ENCODE peak calls at places on chromosome 7, in nine cellular contexts. N is right lobe of liver; V is CD4-positive, alpha-beta memory T cell; R is CD8-positive, alpha-beta memory T cell; G is gastrocnemius medialis; J is AG04450; X is thoracic aorta; I is stomach; F is PC-9. L is an unnamed sample. For H3K27me3 and H3K9me3, the result is how much of the 10 kb centered on the place peaks cover.

GRCh38 chr7:21550821-21551531 is 8.1 kb downstream of the DNAH11 start:
- DNase-seq in N (no peak), V (no peak), R (no peak), G (no peak), J (no peak), X (no peak), I (no peak), F (peak), L (no peak)

GRCh38 chr7:22728416-22729029 is 1.5 kb downstream of the IL6 start:
- DNase-seq in N (no peak), V (peak), R (no peak), G (no peak), J (no peak), X (no peak), I (no peak), F (peak), L (no peak)

GRCh38 chr7:82319674-82320118 is 123.9 kb downstream of the CACNA2D1 start:
- DNase-seq in N (peak), V (no peak), R (no peak), G (peak), J (peak), X (peak), I (peak), F (no peak), L (no peak)

GRCh38 chr7:7595451-7595850 is 28.8 kb downstream of the MIOS start:
- DNase-seq in N (no peak), V (peak), R (no peak), G (no peak), J (no peak), X (no peak), I (no peak), F (no peak), L (no peak)

GRCh38 chr7:155676052-155676451 is 31.6 kb downstream of the RBM33 start:
- DNase-seq in N (no peak), V (no peak), R (no peak), G (no peak), J (no peak), X (no peak), I (no peak), F (no peak), L (no peak)

GRCh38 chr7:101944611-101945010 is 127.2 kb downstream of the CUX1 start:
- DNase-seq in N (no peak), V (no peak), R (no peak), G (no peak), J (no peak), X (no peak), I (no peak), F (no peak), L (no peak)

GRCh38 chr7:101162551-101163280 is 2.7 kb downstream of the VGF start:
- DNase-seq in N (no peak), V (no peak), R (no peak), G (no peak), J (no peak), X (no peak), I (no peak), F (peak), L (no peak)

GRCh38 chr7:82699773-82700186 is 256.2 kb upstream of the CACNA2D1 start:
- DNase-seq in N (no peak), V (no peak), R (no peak), G (no peak), J (no peak), X (no peak), I (peak), F (peak), L (no peak)

GRCh38 chr7:102433319-102434038 is at the start of gene ORAI2:
- DNase-seq in N (peak), V (peak), R (peak), G (peak), J (no peak), X (no peak), I (peak), F (no peak), L (peak)

GRCh38 chr7:88262562-88262961 is 42.7 kb upstream of the SRI start:
- DNase-seq in N (no peak), V (no peak), R (no peak), G (no peak), J (no peak), X (no peak), I (no peak), F (no peak), L (no peak)

GRCh38 chr7:99843808-99844207 is 16.0 kb downstream of the CYP3A43 start:
- DNase-seq in N (no peak), V (no peak), R (no peak), G (no peak), J (no peak), X (no peak), I (no peak), F (no peak), L (no peak)

GRCh38 chr7:155808551-155809331 is 3.5 kb downstream of the SHH start:
- DNase-seq in N (peak), V (no peak), R (no peak), G (no peak), J (no peak), X (no peak), I (peak), F (no peak), L (no peak)

GRCh38 chr7:69399038-69399800 is 199.1 kb upstream of the AUTS2 start:
- DNase-seq in N (no peak), V (no peak), R (no peak), G (peak), J (no peak), X (no peak), I (no peak), F (no peak), L (no peak)

GRCh38 chr7:99312316-99313203 is 13.1 kb upstream of the ARPC1A start:
- DNase-seq in N (peak), V (peak), R (peak), G (peak), J (peak), X (peak), I (peak), F (peak), L (peak)

GRCh38 chr7:114087674-114088539 is 169.1 kb upstream of the PPP1R3A start:
- DNase-seq in N (peak), V (no peak), R (no peak), G (peak), J (no peak), X (no peak), I (no peak), F (no peak), L (no peak)

GRCh38 chr7:29622335-29623265 is 59.0 kb downstream of the PRR15 start:
- DNase-seq in N (no peak), V (no peak), R (no peak), G (no peak), J (peak), X (no peak), I (no peak), F (peak), L (no peak)

GRCh38 chr7:141221007-141221612 is 147.2 kb downstream of the TMEM178B start:
- DNase-seq in N (no peak), V (no peak), R (no peak), G (no peak), J (no peak), X (no peak), I (no peak), F (no peak), L (no peak)

GRCh38 chr7:107555893-107556292 is 7.8 kb downstream of the COG5 start:
- DNase-seq in N (no peak), V (no peak), R (no peak), G (no peak), J (no peak), X (no peak), I (no peak), F (no peak), L (no peak)

GRCh38 chr7:107591410-107591809 is 11.4 kb downstream of the BCAP29 start:
- DNase-seq in N (no peak), V (no peak), R (no peak), G (no peak), J (no peak), X (no peak), I (no peak), F (no peak), L (no peak)

GRCh38 chr7:144090667-144091066 is 4.6 kb downstream of the OR2A12 start:
- DNase-seq in N (no peak), V (no peak), R (no peak), G (no peak), J (no peak), X (no peak), I (no peak), F (no peak), L (no peak)

GRCh38 chr7:150595361-150595760 is 28.2 kb downstream of the GIMAP4 start:
- DNase-seq in N (no peak), V (no peak), R (no peak), G (no peak), J (no peak), X (no peak), I (no peak), F (no peak), L (no peak)

GRCh38 chr7:150949971-150950491 is 28.1 kb downstream of the KCNH2 start:
- DNase-seq in N (no peak), V (no peak), R (no peak), G (no peak), J (no peak), X (no peak), I (no peak), F (no peak), L (no peak)

GRCh38 chr7:104621332-104621731 is 292.9 kb downstream of the LHFPL3 start:
- DNase-seq in N (no peak), V (no peak), R (no peak), G (no peak), J (no peak), X (no peak), I (no peak), F (no peak), L (no peak)

GRCh38 chr7:149097088-149097487 is 6.6 kb upstream of the ZNF786 start:
- DNase-seq in N (no peak), V (no peak), R (no peak), G (no peak), J (no peak), X (no peak), I (no peak), F (no peak), L (no peak)

GRCh38 chr7:67518580-67518979 is 521.9 kb downstream of the TYW1 start:
- DNase-seq in N (no peak), V (no peak), R (no peak), G (no peak), J (no peak), X (no peak), I (no peak), F (no peak), L (no peak)

GRCh38 chr7:29258951-29259350 is 64.4 kb downstream of the CHN2 start:
- DNase-seq in N (no peak), V (no peak), R (no peak), G (no peak), J (no peak), X (no peak), I (no peak), F (no peak), L (no peak)

GRCh38 chr7:129781128-129781855 is 169.8 kb downstream of the NRF1 start:
- DNase-seq in N (no peak), V (no peak), R (no peak), G (no peak), J (no peak), X (no peak), I (no peak), F (peak), L (no peak)

GRCh38 chr7:129778770-129779601 is 167.5 kb downstream of the NRF1 start:
- DNase-seq in N (no peak), V (no peak), R (no peak), G (no peak), J (no peak), X (no peak), I (no peak), F (peak), L (no peak)

GRCh38 chr7:129781856-129782256 is 170.3 kb downstream of the NRF1 start:
- DNase-seq in N (no peak), V (no peak), R (peak), G (no peak), J (no peak), X (no peak), I (no peak), F (no peak), L (no peak)

GRCh38 chr7:129779602-129780256 is 168.2 kb downstream of the NRF1 start:
- DNase-seq in N (no peak), V (no peak), R (peak), G (no peak), J (no peak), X (no peak), I (peak), F (peak), L (no peak)

DNA sequence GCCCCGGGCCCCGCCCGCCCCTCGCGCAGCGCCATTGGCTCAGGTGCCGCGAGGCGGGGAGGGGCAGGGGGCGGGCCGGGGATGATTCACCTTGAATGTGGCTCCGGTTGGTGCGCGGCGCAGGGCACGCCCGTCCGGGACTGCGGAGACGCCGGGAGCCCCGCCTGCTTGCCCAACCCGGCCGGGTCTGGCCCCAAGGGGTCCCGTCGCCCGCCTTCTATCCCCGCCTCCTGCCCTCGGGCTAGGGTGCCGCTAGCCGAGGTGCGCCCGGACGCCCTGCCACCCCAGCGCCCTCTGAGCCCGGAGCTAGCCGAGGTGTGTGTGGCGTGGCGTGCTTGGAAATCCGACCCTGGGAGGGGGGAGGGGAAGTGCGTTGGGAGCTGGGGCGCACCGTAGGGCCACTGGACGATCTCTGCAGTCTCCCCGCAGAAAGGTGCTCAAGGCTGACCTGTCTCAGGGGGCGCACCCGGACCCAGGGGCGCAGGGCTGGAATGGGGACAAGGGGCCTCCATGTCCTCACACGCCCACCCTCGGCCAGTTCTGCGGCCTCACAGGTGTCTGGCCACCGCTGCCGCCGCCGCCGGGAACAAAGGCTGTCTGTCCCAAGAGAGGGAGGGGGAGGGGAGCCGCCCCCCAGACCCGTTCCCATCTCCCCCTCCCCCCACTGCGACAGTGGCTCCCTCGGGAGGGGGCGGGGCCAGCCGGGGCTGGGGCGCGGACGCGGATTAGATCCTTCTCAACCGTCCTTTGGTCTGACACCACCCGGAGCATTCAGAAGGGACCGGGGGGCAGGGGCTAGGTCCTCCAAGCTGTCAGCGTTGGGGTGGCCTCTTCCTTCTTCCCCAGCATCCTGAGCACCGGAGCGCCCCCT is 169.0 kb downstream of the NRF1 start:
- DNase-seq in N (peak), V (peak), R (peak), G (peak), J (no peak), X (no peak), I (peak), F (peak), L (peak)
- H3K27me3 ChIP-seq in N (half or more), V (under half), R (half or more), G (half or more), J (half or more), X (half or more), I (under half), F (under half), L (half or more)

DNA sequence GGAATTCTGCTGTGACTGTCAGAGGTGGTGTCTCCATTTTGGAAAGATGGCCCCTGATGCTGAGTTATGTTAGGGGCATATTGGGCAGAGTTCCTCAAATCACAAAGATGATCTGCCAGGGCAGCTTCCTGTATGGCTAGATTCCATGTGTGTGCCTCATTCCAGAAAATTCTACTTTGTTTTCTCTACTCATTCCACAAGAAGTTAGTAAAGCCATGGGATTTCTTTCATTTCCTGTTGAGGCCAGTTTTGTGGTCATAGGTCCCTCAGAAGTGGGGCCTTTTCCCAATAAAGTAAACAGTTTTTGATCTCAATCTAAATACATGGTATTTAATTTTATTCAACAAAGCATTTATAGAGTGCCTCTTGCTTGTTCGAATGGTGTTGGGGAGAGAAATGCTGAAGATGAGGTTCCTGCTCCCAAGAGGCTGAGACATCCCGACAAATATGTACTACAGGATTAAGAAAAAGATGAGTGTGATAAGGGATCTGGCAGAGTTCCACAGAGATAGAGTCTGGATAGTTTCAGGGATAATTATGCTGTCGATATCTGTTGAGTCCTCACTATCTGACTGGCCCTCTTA is 33.0 kb downstream of the MINDY4 start:
- DNase-seq in N (no peak), V (no peak), R (no peak), G (no peak), J (peak), X (no peak), I (no peak), F (peak), L (no peak)
- H3K27ac ChIP-seq in N (no peak), V (no peak), R (no peak), G (no peak), J (peak), X (peak), I (no peak), F (peak), L (no peak)

DNA sequence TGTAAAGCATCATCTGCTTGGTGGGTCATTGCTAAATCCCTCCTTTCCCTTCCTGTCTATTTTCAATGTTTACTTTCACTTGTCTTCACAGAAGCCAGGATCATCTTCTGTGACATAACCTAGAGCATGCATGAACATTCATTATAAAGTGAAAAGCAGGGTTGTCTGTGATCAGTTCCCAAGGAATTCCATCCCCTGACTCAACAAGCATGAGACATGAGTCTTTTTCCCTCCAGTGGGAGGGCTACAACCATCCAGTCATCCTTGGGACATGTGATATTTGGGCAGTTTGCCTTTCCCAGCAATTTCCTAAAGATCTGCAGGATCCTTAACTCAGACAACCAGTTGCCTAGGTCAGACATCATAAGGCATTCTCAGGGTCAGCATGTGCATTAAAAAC is 166.3 kb upstream of the TMEM196 start:
- DNase-seq in N (no peak), V (no peak), R (no peak), G (no peak), J (no peak), X (no peak), I (no peak), F (no peak), L (no peak)
- H3K9me3 ChIP-seq in N (under half), V (under half), R (under half), G (under half), J (under half), X (under half), I (under half), F (under half), L (under half)

DNA sequence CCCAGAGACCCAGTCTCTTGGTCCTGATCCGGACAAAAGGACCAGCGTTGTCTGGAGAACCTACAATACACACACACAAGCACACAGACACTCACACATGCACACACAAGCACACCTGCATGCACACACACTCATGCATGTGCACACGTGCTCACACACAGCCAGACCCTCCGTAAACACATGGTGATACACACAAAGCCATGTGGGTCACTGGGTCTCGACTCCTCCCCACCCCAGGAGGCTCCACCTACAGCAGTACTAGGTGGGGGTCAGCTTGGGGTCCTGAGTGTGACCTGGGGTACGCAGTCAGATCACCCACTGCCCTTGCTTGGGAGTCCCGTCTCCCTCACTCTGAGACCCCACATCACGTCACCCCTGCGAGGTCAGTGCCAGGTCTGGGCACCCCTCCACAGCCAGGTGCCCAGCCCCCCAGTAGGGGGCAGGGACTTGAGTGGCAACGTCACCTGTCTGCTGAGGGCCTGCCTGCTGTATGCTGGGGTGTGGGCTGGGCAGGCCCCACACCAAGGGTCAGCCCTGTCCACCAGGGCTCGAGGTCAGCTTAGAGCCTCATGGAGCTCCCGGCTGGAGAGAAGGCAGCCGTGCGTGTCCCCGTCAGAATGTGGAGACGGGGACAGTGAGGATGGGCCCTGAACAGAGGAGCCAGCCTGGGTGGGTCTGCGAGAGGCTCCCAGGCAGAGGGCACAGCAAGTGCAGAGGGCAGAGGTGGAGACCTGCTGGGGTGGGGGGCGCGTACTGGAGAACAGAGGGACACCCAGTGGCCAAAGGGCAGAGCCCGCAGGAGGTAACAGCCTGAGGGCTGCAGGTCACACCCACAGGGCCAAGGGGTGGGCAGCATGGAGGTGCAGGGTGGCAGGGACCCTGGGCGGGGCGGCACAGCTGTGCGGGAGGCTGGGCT is 34.5 kb downstream of the ELFN1 start:
- DNase-seq in N (peak), V (no peak), R (no peak), G (no peak), J (no peak), X (no peak), I (no peak), F (no peak), L (no peak)
- H3K27me3 ChIP-seq in N (under half), V (under half), R (under half), G (under half), J (under half), X (under half), I (under half), F (half or more), L (under half)

GRCh38 chr7:134298902-134299683 is 17.6 kb downstream of the SLC35B4 start:
- DNase-seq in N (no peak), V (no peak), R (no peak), G (no peak), J (peak), X (no peak), I (peak), F (no peak), L (no peak)
- H3K27ac ChIP-seq in N (no peak), V (no peak), R (no peak), G (no peak), J (no peak), X (no peak), I (no peak), F (no peak), L (no peak)

GRCh38 chr7:41559426-41559825 is 143.5 kb downstream of the INHBA start:
- DNase-seq in N (no peak), V (no peak), R (no peak), G (no peak), J (no peak), X (no peak), I (no peak), F (peak), L (no peak)
- H3K9me3 ChIP-seq in N (under half), V (under half), R (under half), G (under half), J (under half), X (under half), I (under half), F (under half), L (under half)

GRCh38 chr7:27166475-27167169 is 1.3 kb upstream of the HOXA9 start:
- DNase-seq in N (no peak), V (no peak), R (no peak), G (peak), J (no peak), X (no peak), I (no peak), F (no peak), L (no peak)
- H3K27me3 ChIP-seq in N (half or more), V (half or more), R (half or more), G (under half), J (half or more), X (under half), I (half or more), F (under half), L (half or more)

DNA sequence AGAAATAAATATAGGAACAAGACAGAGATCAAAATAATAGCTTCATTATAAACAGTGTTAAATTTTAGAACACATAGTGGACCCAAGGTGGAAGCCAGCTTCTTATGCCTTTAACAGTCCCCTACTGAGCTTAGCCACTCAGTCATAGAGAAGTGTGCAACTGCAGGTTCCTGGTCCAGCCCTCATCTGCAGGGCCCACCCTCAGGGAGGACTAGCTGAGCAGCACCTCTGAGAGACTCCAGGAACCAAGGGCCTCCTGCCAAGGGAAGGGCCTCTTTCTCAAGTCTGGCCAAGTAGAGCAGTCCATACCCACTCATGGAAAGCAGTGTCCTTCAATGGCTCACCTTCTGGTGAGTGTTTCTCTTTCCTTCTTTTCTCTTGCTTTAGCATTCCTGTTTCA is 173.7 kb upstream of the PRPS1L1 start:
- DNase-seq in N (no peak), V (no peak), R (no peak), G (no peak), J (no peak), X (no peak), I (no peak), F (no peak), L (no peak)
- H3K27ac ChIP-seq in N (no peak), V (no peak), R (no peak), G (no peak), J (no peak), X (peak), I (no peak), F (no peak), L (no peak)

L was measured in effector memory CD4-positive, alpha-beta T cell.